ENCODE peak calls at places on chromosomes 12 and 14, in ten cellular contexts. W is Panc1, P is neural progenitor cell, O is choroid plexus epithelial cell, I is transverse colon, B is lower leg skin, C is astrocyte of the spinal cord, Z is HCT116, L is fibroblast of villous mesenchyme, Y is fibroblast of lung. G is an unnamed sample.

GRCh38 chr14:101774006-101774755 is 12.7 kb downstream of the PPP2R5C start:
- DNase-seq in W (no peak), P (no peak), O (no peak), I (no peak), B (no peak), C (no peak), Z (no peak), L (no peak), Y (no peak), G (no peak)

GRCh38 chr12:87020071-87020470 is 763.9 kb upstream of the MGAT4C start:
- DNase-seq in W (no peak), P (no peak), O (no peak), I (no peak), B (no peak), C (no peak), Z (no peak), L (no peak), Y (no peak), G (peak; percentile 25)

GRCh38 chr14:23727566-23728335 is 91.6 kb downstream of the DHRS2 start:
- DNase-seq in W (no peak), P (peak; percentile 26), O (peak; percentile 56), I (no peak), B (no peak), C (peak; percentile 24), Z (peak; percentile 56), L (peak; percentile 40), Y (peak; percentile 27), G (peak; percentile 73)

GRCh38 chr12:29616664-29617409 is 119.4 kb upstream of the OVCH1 start:
- DNase-seq in W (peak; percentile 20), P (no peak), O (peak; percentile 92), I (no peak), B (no peak), C (peak; percentile 84), Z (peak; percentile 34), L (peak; percentile 89), Y (peak; percentile 86), G (peak; percentile 91)

GRCh38 chr12:110533607-110534006 is 31.5 kb downstream of the RAD9B start:
- DNase-seq in W (no peak), P (no peak), O (peak; percentile 71), I (no peak), B (no peak), C (no peak), Z (no peak), L (peak; percentile 79), Y (peak; percentile 61), G (peak; percentile 68)

GRCh38 chr14:106802413-106803364 is 1276.3 kb downstream of the TMEM121 start:
- DNase-seq in W (no peak), P (no peak), O (no peak), I (peak; percentile 52), B (no peak), C (no peak), Z (no peak), L (no peak), Y (no peak), G (no peak)

GRCh38 chr12:94704452-94704871 is 54.1 kb upstream of the TMCC3 start:
- DNase-seq in W (no peak), P (no peak), O (peak; percentile 94), I (no peak), B (no peak), C (peak; percentile 87), Z (no peak), L (peak; percentile 93), Y (peak; percentile 97), G (peak; percentile 93)

GRCh38 chr12:28759334-28759733 is 389.7 kb upstream of the FAR2 start:
- DNase-seq in W (no peak), P (peak; percentile 49), O (peak; percentile 12), I (no peak), B (no peak), C (peak; percentile 15), Z (no peak), L (no peak), Y (peak; percentile 21), G (peak; percentile 99)

GRCh38 chr12:4118017-4118510 is 155.5 kb upstream of the CCND2 start:
- DNase-seq in W (no peak), P (no peak), O (peak; percentile 64), I (peak; percentile 80), B (peak; percentile 64), C (peak; percentile 34), Z (no peak), L (peak; percentile 74), Y (peak; percentile 78), G (peak; percentile 23)

GRCh38 chr14:93132472-93133065 is 16.8 kb upstream of the ITPK1 start:
- DNase-seq in W (no peak), P (peak; percentile 28), O (peak; percentile 79), I (no peak), B (no peak), C (peak; percentile 33), Z (no peak), L (peak; percentile 57), Y (peak; percentile 51), G (no peak)

GRCh38 chr12:118237053-118237665 is 101.2 kb downstream of the PEBP1 start:
- DNase-seq in W (no peak), P (no peak), O (no peak), I (no peak), B (no peak), C (no peak), Z (no peak), L (no peak), Y (no peak), G (no peak)

GRCh38 chr12:49932023-49932422 is 18.5 kb upstream of the AQP2 start:
- DNase-seq in W (no peak), P (no peak), O (no peak), I (no peak), B (no peak), C (no peak), Z (no peak), L (no peak), Y (no peak), G (no peak)

GRCh38 chr12:113514602-113515001 is 42.9 kb upstream of the LHX5 start:
- DNase-seq in W (no peak), P (no peak), O (no peak), I (no peak), B (no peak), C (no peak), Z (no peak), L (no peak), Y (no peak), G (no peak)

GRCh38 chr14:60616326-60617044 is 32.8 kb downstream of the SIX1 start:
- DNase-seq in W (no peak), P (no peak), O (peak; percentile 53), I (no peak), B (no peak), C (no peak), Z (no peak), L (peak; percentile 2), Y (no peak), G (peak; percentile 22)

GRCh38 chr12:75998292-75999063 is 33.1 kb downstream of the PHLDA1 start:
- DNase-seq in W (no peak), P (no peak), O (no peak), I (no peak), B (no peak), C (no peak), Z (no peak), L (peak; percentile 35), Y (no peak), G (no peak)

GRCh38 chr12:45794422-45794821 is 64.9 kb downstream of the ARID2 start:
- DNase-seq in W (no peak), P (peak; percentile 16), O (no peak), I (no peak), B (no peak), C (no peak), Z (no peak), L (no peak), Y (no peak), G (no peak)

GRCh38 chr12:92046557-92046956 is 99.1 kb downstream of the BTG1 start:
- DNase-seq in W (no peak), P (no peak), O (no peak), I (no peak), B (no peak), C (no peak), Z (no peak), L (no peak), Y (no peak), G (no peak)
- H3K4me3 ChIP-seq in W (no peak overlapping the region), P (no peak overlapping the region), O (no peak overlapping the region), I (no peak overlapping the region), B (no peak overlapping the region), C (no peak overlapping the region), Z (no peak overlapping the region), L (no peak overlapping the region), Y (no peak overlapping the region), G (no peak overlapping the region)

GRCh38 chr12:127133675-127134335 is 1133.2 kb upstream of the TMEM132C start:
- DNase-seq in W (no peak), P (no peak), O (peak; percentile 8), I (no peak), B (no peak), C (no peak), Z (no peak), L (peak; percentile 18), Y (no peak), G (peak; percentile 38)
- TF ChIP-seq CTCF in W (peak; percentile 2), P (no peak), O (peak; percentile 5), I (no peak), B (no peak), C (no peak), Z (peak; percentile 11), L (no peak), Y (no peak), G (no peak)

DNA sequence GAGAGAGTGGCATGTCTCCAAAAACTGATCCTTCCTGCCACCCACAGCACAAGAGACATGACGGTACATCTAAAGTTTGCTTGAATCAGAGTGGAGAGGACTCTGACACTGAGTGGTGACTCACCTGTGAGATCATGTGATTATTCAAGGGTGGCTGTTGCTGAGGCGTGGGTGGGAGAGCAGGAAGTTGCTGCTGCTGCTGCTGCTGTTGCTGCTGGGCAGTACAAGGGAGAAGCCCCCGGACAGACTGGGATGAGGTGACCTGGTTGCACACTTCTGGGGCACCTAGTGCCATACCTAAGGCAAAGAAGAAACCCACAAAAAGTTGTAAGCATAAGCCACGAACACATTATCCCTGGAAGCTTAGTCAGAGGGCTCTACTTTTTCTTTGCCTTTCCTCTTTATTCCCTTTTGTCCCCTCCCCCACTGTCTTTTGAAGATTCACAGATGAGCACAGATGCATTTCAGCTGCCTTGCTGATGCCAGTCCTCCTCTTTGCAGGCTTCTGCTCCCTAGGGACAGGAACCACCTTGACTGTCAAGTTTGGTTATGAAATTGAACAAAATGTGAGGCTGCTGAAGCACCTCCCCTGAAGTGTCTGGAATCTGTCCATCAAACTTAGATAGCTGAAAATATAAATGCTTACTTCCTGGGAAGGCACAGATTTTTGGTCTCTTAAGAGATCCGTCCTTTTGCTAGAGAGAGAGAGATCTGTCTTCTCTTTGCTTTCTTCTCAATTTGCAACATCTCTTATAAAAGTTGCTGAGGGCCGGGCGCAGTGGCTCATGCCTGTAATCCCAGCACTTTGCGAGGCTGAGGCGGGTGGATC is 29.5 kb upstream of the STAC3 start:
- DNase-seq in W (peak; percentile 64), P (no peak), O (peak; percentile 93), I (peak; percentile 73), B (no peak), C (peak; percentile 91), Z (peak; percentile 79), L (peak; percentile 83), Y (peak; percentile 83), G (peak; percentile 98)
- H3K4me3 ChIP-seq in W (no peak overlapping the region), P (no peak overlapping the region), O (peak overlapping the region; percentile 30), I (no peak overlapping the region), B (no peak overlapping the region), C (no peak overlapping the region), Z (peak overlapping the region; percentile 19), L (no peak overlapping the region), Y (no peak overlapping the region), G (no peak overlapping the region)

DNA sequence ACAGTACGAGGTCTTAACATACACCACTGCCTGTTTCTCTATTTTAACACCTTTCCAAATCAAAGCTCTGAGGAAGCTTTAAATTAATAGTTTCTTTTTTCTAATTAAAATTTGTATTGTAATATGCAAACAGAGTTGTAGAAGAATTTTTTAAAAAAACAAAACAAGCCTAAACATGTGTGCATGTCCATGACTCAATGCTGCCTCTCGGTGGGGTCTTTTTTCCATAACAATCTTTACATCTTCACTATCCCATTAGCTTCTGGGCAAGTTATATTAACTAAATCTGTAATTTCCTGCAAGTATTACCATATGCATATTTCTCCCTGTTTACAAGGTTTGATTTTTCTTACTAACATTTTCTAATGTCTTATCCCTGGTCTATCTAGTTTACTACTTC is 143.9 kb upstream of the NAV3 start:
- DNase-seq in W (no peak), P (no peak), O (peak; percentile 56), I (no peak), B (no peak), C (peak; percentile 49), Z (no peak), L (peak; percentile 2), Y (peak; percentile 63), G (peak; percentile 19)
- TF ChIP-seq CTCF in W (peak; percentile 31), P (peak; percentile 55), O (peak; percentile 47), I (no peak), B (no peak), C (peak; percentile 39), Z (peak; percentile 17), L (no peak), Y (peak; percentile 15), G (no peak)

G was measured in bronchial epithelial cell.